ENCODE peak calls at places on chromosomes 4 and X, in five cellular contexts. One of them, this sample, is unnamed.

GRCh38 chrX:43643662-43644061 is 12.4 kb upstream of the MAOA start:
- DNase-seq in RPMI8226: no peak
- DNase-seq in endothelial cell of umbilical vein: no peak
- DNase-seq in effector CD4-positive, alpha-beta T cell: no peak
- DNase-seq in KBM-7: no peak
- DNase-seq in this sample: no peak

GRCh38 chr4:183906736-183907651 is 1.9 kb downstream of the STOX2 start:
- DNase-seq in RPMI8226: no peak
- DNase-seq in endothelial cell of umbilical vein: no peak
- DNase-seq in effector CD4-positive, alpha-beta T cell: no peak
- DNase-seq in KBM-7: no peak
- DNase-seq in this sample: no peak

GRCh38 chr4:21830272-21830671 is 118.3 kb downstream of the KCNIP4 start:
- DNase-seq in RPMI8226: no peak
- DNase-seq in endothelial cell of umbilical vein: peak
- DNase-seq in effector CD4-positive, alpha-beta T cell: no peak
- DNase-seq in KBM-7: no peak
- DNase-seq in this sample: peak

GRCh38 chrX:137118136-137118535 is 84.3 kb upstream of the GPR101 start:
- DNase-seq in RPMI8226: no peak
- DNase-seq in endothelial cell of umbilical vein: no peak
- DNase-seq in effector CD4-positive, alpha-beta T cell: no peak
- DNase-seq in KBM-7: no peak
- DNase-seq in this sample: no peak

GRCh38 chr4:92189146-92189545 is 114.6 kb upstream of the GRID2 start:
- DNase-seq in RPMI8226: no peak
- DNase-seq in endothelial cell of umbilical vein: no peak
- DNase-seq in effector CD4-positive, alpha-beta T cell: no peak
- DNase-seq in KBM-7: no peak
- DNase-seq in this sample: no peak

GRCh38 chr4:27790911-27791310 is 930.3 kb downstream of the STIM2 start:
- DNase-seq in RPMI8226: no peak
- DNase-seq in endothelial cell of umbilical vein: no peak
- DNase-seq in effector CD4-positive, alpha-beta T cell: no peak
- DNase-seq in KBM-7: no peak
- DNase-seq in this sample: no peak

GRCh38 chr4:167622481-167623240 is 388.4 kb upstream of the SPOCK3 start:
- DNase-seq in RPMI8226: peak
- DNase-seq in endothelial cell of umbilical vein: peak
- DNase-seq in effector CD4-positive, alpha-beta T cell: no peak
- DNase-seq in KBM-7: peak
- DNase-seq in this sample: peak

GRCh38 chrX:136585960-136586359 is 53.9 kb downstream of the VGLL1 start:
- DNase-seq in RPMI8226: no peak
- DNase-seq in endothelial cell of umbilical vein: no peak
- DNase-seq in effector CD4-positive, alpha-beta T cell: no peak
- DNase-seq in KBM-7: no peak
- DNase-seq in this sample: no peak

GRCh38 chr4:42627887-42628646 is 28.8 kb downstream of the ATP8A1 start:
- DNase-seq in RPMI8226: no peak
- DNase-seq in endothelial cell of umbilical vein: no peak
- DNase-seq in effector CD4-positive, alpha-beta T cell: peak
- DNase-seq in KBM-7: no peak
- DNase-seq in this sample: no peak

GRCh38 chrX:38868941-38869378 is 67.7 kb downstream of the MID1IP1 start:
- DNase-seq in RPMI8226: no peak
- DNase-seq in endothelial cell of umbilical vein: peak
- DNase-seq in effector CD4-positive, alpha-beta T cell: no peak
- DNase-seq in KBM-7: peak
- DNase-seq in this sample: no peak

GRCh38 chr4:111136438-111136837 is 513.6 kb upstream of the PITX2 start:
- DNase-seq in RPMI8226: no peak
- DNase-seq in endothelial cell of umbilical vein: peak
- DNase-seq in effector CD4-positive, alpha-beta T cell: no peak
- DNase-seq in KBM-7: no peak
- DNase-seq in this sample: no peak

GRCh38 chr4:148288448-148288847 is 153.8 kb downstream of the NR3C2 start:
- DNase-seq in RPMI8226: no peak
- DNase-seq in endothelial cell of umbilical vein: peak
- DNase-seq in effector CD4-positive, alpha-beta T cell: no peak
- DNase-seq in KBM-7: no peak
- DNase-seq in this sample: no peak

GRCh38 chr4:112515278-112516075 is 503 bp downstream of the NEUROG2 start:
- DNase-seq in RPMI8226: peak
- DNase-seq in endothelial cell of umbilical vein: peak
- DNase-seq in effector CD4-positive, alpha-beta T cell: no peak
- DNase-seq in KBM-7: peak
- DNase-seq in this sample: no peak

GRCh38 chr4:45283352-45283751 is 557.0 kb upstream of the GNPDA2 start:
- DNase-seq in RPMI8226: no peak
- DNase-seq in endothelial cell of umbilical vein: no peak
- DNase-seq in effector CD4-positive, alpha-beta T cell: no peak
- DNase-seq in KBM-7: no peak
- DNase-seq in this sample: no peak

GRCh38 chr4:57094482-57095223 is 15.5 kb downstream of the IGFBP7 start:
- DNase-seq in RPMI8226: no peak
- DNase-seq in endothelial cell of umbilical vein: no peak
- DNase-seq in effector CD4-positive, alpha-beta T cell: no peak
- DNase-seq in KBM-7: no peak
- DNase-seq in this sample: no peak

GRCh38 chr4:102500371-102501175 is 586 bp upstream of the NFKB1 start:
- DNase-seq in RPMI8226: peak
- DNase-seq in endothelial cell of umbilical vein: peak
- DNase-seq in effector CD4-positive, alpha-beta T cell: no peak
- DNase-seq in KBM-7: peak
- DNase-seq in this sample: no peak

This sample was measured in pulmonary artery endothelial cell.